ENCODE peak calls at places on chromosomes 16 and 17, in ten cellular contexts. One of them, this sample, is unnamed.
A peak's percentile ranks its signal among the peaks of the same experiment; 100 is the strongest.

GRCh38 chr17:55765472-55765871 is 14.6 kb downstream of the PCTP start:
- DNase-seq in tibial nerve: no peak
- DNase-seq in breast epithelium: no peak
- DNase-seq in colonic mucosa: no peak
- DNase-seq in GM23248: no peak
- DNase-seq in left lung: no peak
- DNase-seq in psoas muscle: no peak
- DNase-seq in aorta: no peak
- DNase-seq in CD4-positive, alpha-beta T cell: no peak
- DNase-seq in right cardiac atrium: no peak
- DNase-seq in this sample: no peak

GRCh38 chr17:35808962-35809854 is at the start of gene TAF15:
- DNase-seq in left lung: peak; percentile 97
- DNase-seq in CD4-positive, alpha-beta T cell: peak; percentile 94
- DNase-seq in psoas muscle: peak; percentile 97
- DNase-seq in right cardiac atrium: peak; percentile 98
- DNase-seq in aorta: peak; percentile 98
- DNase-seq in colonic mucosa: peak; percentile 97
- DNase-seq in tibial nerve: peak; percentile 92
- DNase-seq in GM23248: peak; percentile 99
- DNase-seq in breast epithelium: peak; percentile 96
- DNase-seq in this sample: peak; percentile 95

GRCh38 chr17:1484586-1485310 is 7.7 kb downstream of the MYO1C start:
- DNase-seq in colonic mucosa: peak; percentile 83
- DNase-seq in aorta: peak; percentile 69
- DNase-seq in tibial nerve: no peak
- DNase-seq in CD4-positive, alpha-beta T cell: no peak
- DNase-seq in left lung: peak; percentile 72
- DNase-seq in right cardiac atrium: peak; percentile 84
- DNase-seq in psoas muscle: peak; percentile 70
- DNase-seq in GM23248: peak; percentile 65
- DNase-seq in breast epithelium: peak; percentile 66
- DNase-seq in this sample: no peak

GRCh38 chr17:43171761-43172487 is 910 bp downstream of the NBR1 start:
- DNase-seq in left lung: no peak
- DNase-seq in tibial nerve: peak; percentile 68
- DNase-seq in breast epithelium: no peak
- DNase-seq in colonic mucosa: peak; percentile 56
- DNase-seq in aorta: peak; percentile 63
- DNase-seq in GM23248: peak; percentile 94
- DNase-seq in CD4-positive, alpha-beta T cell: no peak
- DNase-seq in right cardiac atrium: no peak
- DNase-seq in psoas muscle: no peak
- DNase-seq in this sample: no peak

GRCh38 chr16:74605746-74606520 is 981 bp downstream of the GLG1 start:
- DNase-seq in GM23248: peak; percentile 62
- DNase-seq in tibial nerve: no peak
- DNase-seq in left lung: no peak
- DNase-seq in colonic mucosa: no peak
- DNase-seq in right cardiac atrium: no peak
- DNase-seq in breast epithelium: no peak
- DNase-seq in aorta: no peak
- DNase-seq in CD4-positive, alpha-beta T cell: no peak
- DNase-seq in psoas muscle: no peak
- DNase-seq in this sample: no peak

GRCh38 chr16:11964761-11965539 is at the start of gene TNFRSF17:
- DNase-seq in tibial nerve: no peak
- DNase-seq in aorta: no peak
- DNase-seq in GM23248: peak; percentile 38
- DNase-seq in CD4-positive, alpha-beta T cell: no peak
- DNase-seq in colonic mucosa: no peak
- DNase-seq in psoas muscle: no peak
- DNase-seq in right cardiac atrium: no peak
- DNase-seq in left lung: no peak
- DNase-seq in breast epithelium: no peak
- DNase-seq in this sample: no peak

GRCh38 chr17:83067718-83068261 is 11.6 kb upstream of the METRNL start:
- DNase-seq in colonic mucosa: no peak
- DNase-seq in breast epithelium: no peak
- DNase-seq in CD4-positive, alpha-beta T cell: no peak
- DNase-seq in left lung: peak; percentile 5
- DNase-seq in GM23248: peak; percentile 61
- DNase-seq in tibial nerve: no peak
- DNase-seq in aorta: peak; percentile 29
- DNase-seq in psoas muscle: no peak
- DNase-seq in right cardiac atrium: peak; percentile 80
- DNase-seq in this sample: no peak

GRCh38 chr17:5182597-5183409 is 8.9 kb downstream of the ZNF594 start:
- DNase-seq in aorta: no peak
- DNase-seq in breast epithelium: no peak
- DNase-seq in left lung: no peak
- DNase-seq in tibial nerve: no peak
- DNase-seq in psoas muscle: no peak
- DNase-seq in right cardiac atrium: no peak
- DNase-seq in colonic mucosa: no peak
- DNase-seq in GM23248: no peak
- DNase-seq in CD4-positive, alpha-beta T cell: no peak
- DNase-seq in this sample: no peak

GRCh38 chr17:9432867-9433495 is 142.6 kb downstream of the STX8 start:
- DNase-seq in GM23248: peak; percentile 53
- DNase-seq in psoas muscle: no peak
- DNase-seq in CD4-positive, alpha-beta T cell: no peak
- DNase-seq in breast epithelium: no peak
- DNase-seq in left lung: no peak
- DNase-seq in tibial nerve: no peak
- DNase-seq in colonic mucosa: no peak
- DNase-seq in right cardiac atrium: no peak
- DNase-seq in aorta: no peak
- DNase-seq in this sample: no peak

GRCh38 chr16:81149614-81150013 is 53.4 kb upstream of the GCSH start:
- DNase-seq in GM23248: no peak
- DNase-seq in aorta: no peak
- DNase-seq in breast epithelium: no peak
- DNase-seq in psoas muscle: no peak
- DNase-seq in tibial nerve: no peak
- DNase-seq in right cardiac atrium: no peak
- DNase-seq in colonic mucosa: no peak
- DNase-seq in left lung: no peak
- DNase-seq in CD4-positive, alpha-beta T cell: no peak
- DNase-seq in this sample: no peak

GRCh38 chr16:4428500-4428899 is 2.8 kb downstream of the DNAJA3 start:
- DNase-seq in left lung: no peak
- DNase-seq in CD4-positive, alpha-beta T cell: no peak
- DNase-seq in psoas muscle: peak; percentile 44
- DNase-seq in GM23248: no peak
- DNase-seq in breast epithelium: no peak
- DNase-seq in colonic mucosa: no peak
- DNase-seq in right cardiac atrium: no peak
- DNase-seq in aorta: peak; percentile 14
- DNase-seq in tibial nerve: no peak
- DNase-seq in this sample: no peak

GRCh38 chr16:11016993-11017392 is 72.6 kb downstream of the CLEC16A start:
- DNase-seq in left lung: peak; percentile 55
- DNase-seq in tibial nerve: no peak
- DNase-seq in aorta: no peak
- DNase-seq in psoas muscle: peak; percentile 84
- DNase-seq in GM23248: peak; percentile 79
- DNase-seq in right cardiac atrium: peak; percentile 71
- DNase-seq in breast epithelium: no peak
- DNase-seq in CD4-positive, alpha-beta T cell: no peak
- DNase-seq in colonic mucosa: peak; percentile 87
- DNase-seq in this sample: no peak

GRCh38 chr17:42290577-42290976 is 2.3 kb downstream of the STAT5A start:
- DNase-seq in aorta: no peak
- DNase-seq in colonic mucosa: no peak
- DNase-seq in breast epithelium: no peak
- DNase-seq in tibial nerve: no peak
- DNase-seq in psoas muscle: peak; percentile 9
- DNase-seq in right cardiac atrium: no peak
- DNase-seq in left lung: peak; percentile 8
- DNase-seq in CD4-positive, alpha-beta T cell: no peak
- DNase-seq in GM23248: no peak
- DNase-seq in this sample: peak; percentile 5

DNA sequence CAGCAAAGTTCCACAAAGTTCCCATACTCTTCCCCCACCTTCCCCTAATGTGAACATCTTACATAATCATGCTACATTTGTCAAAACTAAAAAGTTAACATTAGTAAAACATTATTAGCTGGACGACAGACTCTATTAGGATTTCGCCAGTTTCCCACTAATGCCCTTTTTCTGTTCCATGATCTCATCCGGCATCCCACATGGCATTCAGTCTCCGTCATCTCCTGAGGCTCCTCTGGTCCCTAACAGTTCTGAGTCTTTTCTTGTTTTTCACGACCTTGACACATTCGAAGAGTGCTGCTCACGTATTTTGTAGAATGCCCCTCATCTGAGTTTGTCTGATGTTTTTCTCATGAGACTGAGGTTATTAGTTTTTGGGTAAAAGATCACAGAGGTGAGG is 8.8 kb upstream of the MPRIP start:
- DNase-seq in psoas muscle: no peak
- DNase-seq in CD4-positive, alpha-beta T cell: no peak
- DNase-seq in tibial nerve: no peak
- DNase-seq in GM23248: no peak
- DNase-seq in breast epithelium: no peak
- DNase-seq in left lung: no peak
- DNase-seq in aorta: no peak
- DNase-seq in colonic mucosa: no peak
- DNase-seq in right cardiac atrium: no peak
- DNase-seq in this sample: no peak
- H3K27ac ChIP-seq in psoas muscle: peak overlapping the region; percentile 15
- H3K27ac ChIP-seq in CD4-positive, alpha-beta T cell: no peak overlapping the region
- H3K27ac ChIP-seq in tibial nerve: no peak overlapping the region
- H3K27ac ChIP-seq in GM23248: no peak overlapping the region
- H3K27ac ChIP-seq in breast epithelium: no peak overlapping the region
- H3K27ac ChIP-seq in left lung: no peak overlapping the region
- H3K27ac ChIP-seq in aorta: no peak overlapping the region
- H3K27ac ChIP-seq in colonic mucosa: no peak overlapping the region
- H3K27ac ChIP-seq in right cardiac atrium: no peak overlapping the region
- H3K27ac ChIP-seq in this sample: no peak overlapping the region

GRCh38 chr16:50841081-50841886 is 99.4 kb downstream of the CYLD start:
- DNase-seq in psoas muscle: no peak
- DNase-seq in colonic mucosa: no peak
- DNase-seq in GM23248: peak; percentile 13
- DNase-seq in tibial nerve: no peak
- DNase-seq in left lung: no peak
- DNase-seq in right cardiac atrium: no peak
- DNase-seq in aorta: no peak
- DNase-seq in breast epithelium: no peak
- DNase-seq in CD4-positive, alpha-beta T cell: peak; percentile 12
- DNase-seq in this sample: no peak

GRCh38 chr16:50839920-50840729 is 98.2 kb downstream of the CYLD start:
- DNase-seq in right cardiac atrium: no peak
- DNase-seq in breast epithelium: no peak
- DNase-seq in psoas muscle: no peak
- DNase-seq in CD4-positive, alpha-beta T cell: no peak
- DNase-seq in tibial nerve: no peak
- DNase-seq in left lung: no peak
- DNase-seq in aorta: no peak
- DNase-seq in GM23248: no peak
- DNase-seq in colonic mucosa: no peak
- DNase-seq in this sample: no peak

GRCh38 chr16:50842589-50842988 is 100.7 kb downstream of the CYLD start:
- DNase-seq in colonic mucosa: no peak
- DNase-seq in right cardiac atrium: no peak
- DNase-seq in left lung: no peak
- DNase-seq in breast epithelium: no peak
- DNase-seq in GM23248: no peak
- DNase-seq in tibial nerve: no peak
- DNase-seq in psoas muscle: no peak
- DNase-seq in aorta: no peak
- DNase-seq in CD4-positive, alpha-beta T cell: no peak
- DNase-seq in this sample: no peak

GRCh38 chr16:50839356-50839755 is 97.5 kb downstream of the CYLD start:
- DNase-seq in breast epithelium: no peak
- DNase-seq in GM23248: no peak
- DNase-seq in psoas muscle: no peak
- DNase-seq in tibial nerve: no peak
- DNase-seq in aorta: no peak
- DNase-seq in colonic mucosa: no peak
- DNase-seq in left lung: no peak
- DNase-seq in CD4-positive, alpha-beta T cell: no peak
- DNase-seq in right cardiac atrium: no peak
- DNase-seq in this sample: no peak

DNA sequence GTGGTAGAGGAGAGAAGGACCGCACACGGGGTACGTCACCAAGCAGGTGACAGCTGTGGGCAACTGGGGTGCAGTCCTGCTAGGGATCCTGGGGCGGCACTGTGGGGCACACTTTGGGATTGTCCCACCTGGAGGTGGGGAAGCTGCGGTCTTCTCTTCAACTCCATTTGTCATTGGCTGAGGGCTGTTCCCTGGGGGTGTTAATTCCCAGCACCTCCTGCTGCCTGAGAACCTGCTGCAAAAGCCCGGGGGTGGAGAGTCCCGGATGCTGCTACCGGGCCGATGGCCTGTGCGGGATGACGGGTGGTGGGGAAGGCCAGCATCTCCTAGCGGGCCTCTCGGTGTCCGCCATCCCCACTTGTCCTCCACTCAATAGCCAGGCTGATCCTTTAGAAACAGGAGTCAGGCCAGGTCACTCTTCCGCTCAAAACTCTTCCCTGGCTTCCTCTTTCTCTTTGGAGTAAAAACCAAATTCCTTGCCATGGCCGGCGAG is 100.2 kb downstream of the CYLD start:
- DNase-seq in GM23248: no peak
- DNase-seq in breast epithelium: no peak
- DNase-seq in psoas muscle: no peak
- DNase-seq in CD4-positive, alpha-beta T cell: no peak
- DNase-seq in colonic mucosa: no peak
- DNase-seq in aorta: no peak
- DNase-seq in left lung: no peak
- DNase-seq in right cardiac atrium: no peak
- DNase-seq in tibial nerve: no peak
- DNase-seq in this sample: no peak
- H3K27me3 ChIP-seq in GM23248: peaks cover 15% of the 10 kb centered on the region
- H3K27me3 ChIP-seq in breast epithelium: peaks cover 19% of the 10 kb centered on the region
- H3K27me3 ChIP-seq in psoas muscle: peaks cover 31% of the 10 kb centered on the region
- H3K27me3 ChIP-seq in CD4-positive, alpha-beta T cell: no peaks in the 10 kb centered on the region
- H3K27me3 ChIP-seq in colonic mucosa: peaks cover 7% of the 10 kb centered on the region
- H3K27me3 ChIP-seq in aorta: no peaks in the 10 kb centered on the region
- H3K27me3 ChIP-seq in left lung: peaks cover 9% of the 10 kb centered on the region
- H3K27me3 ChIP-seq in right cardiac atrium: no peaks in the 10 kb centered on the region
- H3K27me3 ChIP-seq in tibial nerve: no peaks in the 10 kb centered on the region
- H3K27me3 ChIP-seq in this sample: no peaks in the 10 kb centered on the region

GRCh38 chr16:72042157-72042660 is 12.1 kb upstream of the HP start:
- DNase-seq in breast epithelium: no peak
- DNase-seq in left lung: no peak
- DNase-seq in psoas muscle: peak; percentile 77
- DNase-seq in right cardiac atrium: no peak
- DNase-seq in tibial nerve: no peak
- DNase-seq in colonic mucosa: no peak
- DNase-seq in GM23248: no peak
- DNase-seq in aorta: no peak
- DNase-seq in CD4-positive, alpha-beta T cell: no peak
- DNase-seq in this sample: no peak
- H3K27ac ChIP-seq in breast epithelium: peak overlapping the region; percentile 57
- H3K27ac ChIP-seq in left lung: peak overlapping the region; percentile 14
- H3K27ac ChIP-seq in psoas muscle: peak overlapping the region; percentile 84
- H3K27ac ChIP-seq in right cardiac atrium: no peak overlapping the region
- H3K27ac ChIP-seq in tibial nerve: no peak overlapping the region
- H3K27ac ChIP-seq in colonic mucosa: no peak overlapping the region
- H3K27ac ChIP-seq in GM23248: no peak overlapping the region
- H3K27ac ChIP-seq in aorta: no peak overlapping the region
- H3K27ac ChIP-seq in CD4-positive, alpha-beta T cell: no peak overlapping the region
- H3K27ac ChIP-seq in this sample: no peak overlapping the region

GRCh38 chr17:79036609-79037008 is 12.6 kb downstream of the C1QTNF1 start:
- DNase-seq in GM23248: peak; percentile 93
- DNase-seq in tibial nerve: no peak
- DNase-seq in right cardiac atrium: no peak
- DNase-seq in CD4-positive, alpha-beta T cell: no peak
- DNase-seq in breast epithelium: peak; percentile 3
- DNase-seq in left lung: no peak
- DNase-seq in psoas muscle: no peak
- DNase-seq in aorta: peak; percentile 68
- DNase-seq in colonic mucosa: no peak
- DNase-seq in this sample: no peak
- H3K27me3 ChIP-seq in GM23248: no peaks in the 10 kb centered on the region
- H3K27me3 ChIP-seq in tibial nerve: no peaks in the 10 kb centered on the region
- H3K27me3 ChIP-seq in right cardiac atrium: no peaks in the 10 kb centered on the region
- H3K27me3 ChIP-seq in CD4-positive, alpha-beta T cell: no peaks in the 10 kb centered on the region
- H3K27me3 ChIP-seq in breast epithelium: no peaks in the 10 kb centered on the region
- H3K27me3 ChIP-seq in left lung: no peaks in the 10 kb centered on the region
- H3K27me3 ChIP-seq in psoas muscle: peaks cover 9% of the 10 kb centered on the region
- H3K27me3 ChIP-seq in aorta: no peaks in the 10 kb centered on the region
- H3K27me3 ChIP-seq in colonic mucosa: no peaks in the 10 kb centered on the region
- H3K27me3 ChIP-seq in this sample: no peaks in the 10 kb centered on the region

This sample was measured in dorsolateral prefrontal cortex.